ENCODE peak calls at places on chromosomes 2 and 18, in four cellular contexts. O is GM12878, S is GM23248, E is lung. P is an unnamed sample.

GRCh38 chr2:181754136-181754535 is 73.8 kb upstream of the NEUROD1 start:
- DNase-seq in O (no peak), S (no peak), E (no peak), P (no peak)

GRCh38 chr2:232894251-232894650 is 24.2 kb downstream of the SNORC start:
- DNase-seq in O (no peak), S (no peak), E (no peak), P (no peak)

GRCh38 chr2:153819501-153819900 is 52.2 kb upstream of the GALNT13 start:
- DNase-seq in O (no peak), S (no peak), E (no peak), P (no peak)

GRCh38 chr2:61460168-61460567 is 10.7 kb downstream of the USP34 start:
- DNase-seq in O (no peak), S (peak), E (no peak), P (no peak)

GRCh38 chr2:121196132-121196848 is 88.7 kb downstream of the TFCP2L1 start:
- DNase-seq in O (no peak), S (no peak), E (peak), P (no peak)

GRCh38 chr2:226583715-226584114 is 215.9 kb downstream of the IRS1 start:
- DNase-seq in O (no peak), S (peak), E (no peak), P (peak)

GRCh38 chr2:234158812-234159211 is 108.3 kb downstream of the SPP2 start:
- DNase-seq in O (no peak), S (peak), E (no peak), P (no peak)

GRCh38 chr2:126513033-126513432 is 142.9 kb upstream of the GYPC start:
- DNase-seq in O (no peak), S (peak), E (peak), P (no peak)

GRCh38 chr2:26269571-26270170 is 24.9 kb downstream of the HADHB start:
- DNase-seq in O (no peak), S (peak), E (no peak), P (no peak)

GRCh38 chr2:7272180-7272579 is 355.0 kb downstream of the RNF144A start:
- DNase-seq in O (no peak), S (peak), E (no peak), P (no peak)

GRCh38 chr2:38076250-38076709 is 329 bp upstream of the CYP1B1 start:
- DNase-seq in O (no peak), S (peak), E (peak), P (no peak)

DNA sequence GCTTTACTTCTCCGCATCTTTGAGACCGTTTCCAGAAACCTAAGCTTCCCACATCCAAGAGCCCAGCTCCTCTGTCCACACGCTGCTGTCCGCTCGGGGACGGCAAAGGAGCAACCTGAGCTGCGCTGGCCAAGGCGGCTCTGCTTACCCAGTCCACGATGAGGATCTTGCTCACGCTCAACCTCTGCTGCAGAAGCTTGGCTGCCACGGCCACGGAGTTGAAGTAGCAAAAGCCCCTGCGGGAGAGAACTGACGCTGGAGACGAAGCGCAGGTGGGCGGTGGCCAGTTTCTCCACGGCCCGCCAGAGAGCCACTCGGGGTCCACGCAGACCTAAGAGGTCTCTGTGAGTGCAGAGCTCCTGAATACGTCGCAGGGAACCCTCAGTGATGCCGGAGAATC is 236.1 kb downstream of the TWIST2 start:
- DNase-seq in O (no peak), S (no peak), E (no peak), P (no peak)
- H3K27ac ChIP-seq in O (no peak), S (no peak), E (no peak), P (no peak)

GRCh38 chr2:183283176-183283575 is 158.9 kb downstream of the NUP35 start:
- DNase-seq in O (no peak), S (no peak), E (no peak), P (no peak)
- H3K27ac ChIP-seq in O (no peak), S (no peak), E (no peak), P (no peak)

DNA sequence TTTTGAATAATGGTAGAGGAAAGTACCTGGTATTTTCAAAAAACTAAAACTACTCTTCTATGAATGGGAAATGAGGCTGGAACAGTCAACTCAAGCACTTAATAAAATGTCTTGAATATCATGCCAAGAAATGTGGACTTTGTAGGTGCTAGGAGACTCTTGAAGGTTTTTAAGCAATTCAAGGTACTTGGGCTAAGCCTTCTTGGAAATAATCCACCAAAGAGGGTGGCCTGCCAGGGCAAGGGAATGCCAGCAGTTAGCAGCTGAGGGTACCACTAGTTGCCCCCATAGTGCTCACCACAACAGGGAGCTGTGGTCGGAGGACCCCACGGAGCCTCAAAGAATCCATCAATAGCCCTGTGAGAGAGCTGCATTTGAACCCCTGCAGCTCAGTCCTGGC is 14.6 kb upstream of the ACYP2 start:
- DNase-seq in O (no peak), S (no peak), E (no peak), P (no peak)
- H3K27ac ChIP-seq in O (peak), S (no peak), E (no peak), P (no peak)

GRCh38 chr2:231685349-231686191 is 22.8 kb upstream of the PTMA start:
- DNase-seq in O (no peak), S (no peak), E (no peak), P (no peak)

GRCh38 chr2:231682546-231683291 is 25.6 kb upstream of the PTMA start:
- DNase-seq in O (no peak), S (no peak), E (no peak), P (no peak)

GRCh38 chr2:231683907-231684306 is 24.4 kb upstream of the PTMA start:
- DNase-seq in O (no peak), S (no peak), E (no peak), P (no peak)

GRCh38 chr2:231683292-231683898 is 24.9 kb upstream of the PTMA start:
- DNase-seq in O (no peak), S (no peak), E (no peak), P (no peak)

DNA sequence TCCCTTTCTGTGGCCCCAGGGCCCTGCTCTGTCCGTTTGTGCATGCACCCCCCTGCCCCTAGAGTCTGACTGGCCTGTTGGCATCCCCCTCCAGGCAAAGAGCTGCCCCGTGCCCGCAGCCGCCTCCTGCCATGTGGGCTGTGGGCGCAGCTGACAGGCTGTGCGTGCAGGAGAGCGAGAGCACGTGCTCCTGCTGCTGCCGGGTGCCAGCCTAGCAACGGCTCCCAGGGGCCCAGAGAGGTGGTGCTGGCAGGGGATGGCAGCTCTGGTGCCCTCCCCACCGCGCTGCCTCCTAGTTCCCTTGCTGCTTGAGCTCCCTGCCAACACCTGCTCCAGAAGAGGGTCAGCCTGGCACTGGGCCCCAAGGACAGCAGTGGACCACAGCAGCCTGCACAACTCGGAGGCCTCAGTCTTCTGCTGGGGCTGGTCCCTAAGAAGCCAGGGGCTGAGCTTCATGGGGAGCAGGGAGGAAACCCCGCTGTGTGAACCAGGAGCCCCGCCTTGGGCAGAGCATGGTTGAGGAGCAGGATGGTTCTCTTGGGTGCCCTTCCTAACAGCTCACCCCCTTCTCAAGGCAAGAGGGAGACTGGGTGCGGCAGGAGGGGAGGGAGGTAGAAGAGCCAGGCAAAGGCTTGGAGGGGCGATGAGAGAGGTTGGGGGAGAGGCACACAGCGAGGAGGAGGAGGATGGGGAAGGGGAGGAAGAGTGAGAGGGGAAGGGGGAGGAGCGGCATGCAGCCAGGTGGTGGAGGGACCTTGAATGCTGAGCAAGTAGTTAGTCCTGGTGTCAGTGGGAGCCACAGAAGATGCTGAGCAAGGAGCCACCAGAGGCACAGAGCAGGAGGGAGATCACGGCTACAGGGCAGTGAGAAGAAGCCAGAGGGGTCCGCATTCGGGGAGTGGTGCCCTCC is 23.8 kb upstream of the PTMA start:
- DNase-seq in O (no peak), S (no peak), E (no peak), P (no peak)
- H3K27ac ChIP-seq in O (no peak), S (no peak), E (no peak), P (no peak)

GRCh38 chr18:45241982-45242565 is 373.2 kb upstream of the SLC14A2 start:
- DNase-seq in O (no peak), S (no peak), E (no peak), P (no peak)

GRCh38 chr18:45248240-45248903 is 366.9 kb upstream of the SLC14A2 start:
- DNase-seq in O (no peak), S (peak), E (no peak), P (peak)

GRCh38 chr18:45249306-45249705 is 366.0 kb upstream of the SLC14A2 start:
- DNase-seq in O (no peak), S (peak), E (no peak), P (no peak)

GRCh38 chr18:45245036-45245638 is 370.1 kb upstream of the SLC14A2 start:
- DNase-seq in O (no peak), S (peak), E (no peak), P (peak)

DNA sequence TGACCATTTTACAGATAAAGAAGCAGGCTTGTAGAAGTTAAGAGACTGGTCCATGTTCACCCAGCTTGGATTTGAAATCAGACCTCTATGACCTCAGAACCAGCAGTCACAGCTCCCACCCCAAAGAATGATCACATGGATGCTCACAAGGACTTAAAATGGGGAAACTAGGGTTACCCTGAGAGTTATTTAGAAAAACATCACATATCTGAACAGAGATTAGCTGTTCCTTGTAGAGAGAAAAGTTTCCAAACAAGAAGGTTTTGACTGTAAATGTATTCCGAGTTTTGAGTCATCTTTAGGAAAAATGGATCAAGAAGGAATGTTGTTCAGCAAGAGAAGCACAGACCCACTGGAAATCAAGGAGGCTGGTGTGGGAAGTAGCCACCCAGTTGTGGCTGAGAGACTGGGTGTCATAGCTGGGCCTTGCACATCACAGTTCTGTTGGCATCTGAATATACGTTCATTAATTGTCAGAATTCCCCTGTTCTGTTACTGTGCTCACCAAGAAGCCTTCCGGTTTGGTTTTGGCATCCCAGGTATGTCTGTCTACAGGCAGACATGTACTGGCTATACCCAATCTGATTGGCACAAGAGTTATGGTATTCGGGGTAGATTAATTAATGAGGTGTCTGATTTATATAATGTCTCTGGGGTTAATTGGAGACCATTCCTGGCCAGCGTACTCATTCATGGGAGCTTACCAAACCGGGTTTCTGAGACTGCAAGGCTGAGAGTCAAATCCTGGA is 371.8 kb upstream of the SLC14A2 start:
- DNase-seq in O (no peak), S (no peak), E (no peak), P (no peak)
- H3K27ac ChIP-seq in O (no peak), S (no peak), E (no peak), P (no peak)

GRCh38 chr18:26262156-26262555 is 35.9 kb downstream of the TAF4B start:
- DNase-seq in O (no peak), S (no peak), E (no peak), P (no peak)
- H3K27ac ChIP-seq in O (no peak), S (no peak), E (no peak), P (no peak)